ENCODE peak calls at places on chromosomes 3 and 15, in six cellular contexts. Q, Y, G, D, M and F are unnamed samples. For H3K4me1, the result is how much of the 10 kb centered on the place peaks cover.

GRCh38 chr3:144770291-144770690 is 798.7 kb downstream of the DIPK2A start:
- DNase-seq in Q (no peak), Y (no peak), G (no peak), D (no peak), M (no peak), F (no peak)

GRCh38 chr15:58952751-58953150 is 19.3 kb upstream of the SLTM start:
- DNase-seq in Q (no peak), Y (no peak), G (no peak), D (no peak), M (no peak), F (no peak)

GRCh38 chr3:194886836-194887235 is 201.2 kb downstream of the FAM43A start:
- DNase-seq in Q (no peak), Y (no peak), G (no peak), D (no peak), M (no peak), F (no peak)

GRCh38 chr3:42205800-42206514 is 60.0 kb downstream of the CCK start:
- DNase-seq in Q (no peak), Y (no peak), G (no peak), D (no peak), M (peak), F (no peak)

GRCh38 chr3:190385835-190386688 is 1.9 kb upstream of the CLDN16 start:
- DNase-seq in Q (peak), Y (no peak), G (no peak), D (no peak), M (no peak), F (no peak)

GRCh38 chr3:128598884-128599664 is 51.5 kb downstream of the RPN1 start:
- DNase-seq in Q (no peak), Y (no peak), G (no peak), D (no peak), M (no peak), F (no peak)

GRCh38 chr3:178420033-178420432 is 116.2 kb upstream of the KCNMB2 start:
- DNase-seq in Q (no peak), Y (no peak), G (no peak), D (no peak), M (no peak), F (no peak)

GRCh38 chr3:124429129-124429815 is 301.0 kb upstream of the UMPS start:
- DNase-seq in Q (peak), Y (no peak), G (no peak), D (no peak), M (no peak), F (no peak)

GRCh38 chr15:85331666-85332261 is 48.6 kb upstream of the AKAP13 start:
- DNase-seq in Q (no peak), Y (no peak), G (no peak), D (no peak), M (no peak), F (no peak)

GRCh38 chr15:101697488-101697887 is 26.8 kb downstream of the TARS3 start:
- DNase-seq in Q (no peak), Y (no peak), G (no peak), D (no peak), M (no peak), F (no peak)

GRCh38 chr3:181212271-181212670 is 222.7 kb upstream of the DNAJC19 start:
- DNase-seq in Q (no peak), Y (no peak), G (no peak), D (no peak), M (no peak), F (no peak)

GRCh38 chr3:79843180-79843579 is 75.4 kb upstream of the ROBO1 start:
- DNase-seq in Q (no peak), Y (no peak), G (no peak), D (no peak), M (no peak), F (no peak)

GRCh38 chr3:15982667-15983145 is 184.9 kb upstream of the ANKRD28 start:
- DNase-seq in Q (no peak), Y (no peak), G (no peak), D (peak), M (no peak), F (no peak)

GRCh38 chr3:87225659-87226058 is 1.4 kb upstream of the CHMP2B start:
- DNase-seq in Q (no peak), Y (no peak), G (peak), D (no peak), M (peak), F (peak)

GRCh38 chr3:63279000-63279366 is 875 bp downstream of the SYNPR start:
- DNase-seq in Q (no peak), Y (no peak), G (no peak), D (no peak), M (no peak), F (no peak)

GRCh38 chr3:103002447-103002846 is 567.6 kb downstream of the ZPLD1 start:
- DNase-seq in Q (no peak), Y (no peak), G (no peak), D (no peak), M (no peak), F (no peak)

GRCh38 chr3:22859618-22860017 is 343.5 kb upstream of the UBE2E2 start:
- DNase-seq in Q (no peak), Y (no peak), G (no peak), D (no peak), M (no peak), F (no peak)

DNA sequence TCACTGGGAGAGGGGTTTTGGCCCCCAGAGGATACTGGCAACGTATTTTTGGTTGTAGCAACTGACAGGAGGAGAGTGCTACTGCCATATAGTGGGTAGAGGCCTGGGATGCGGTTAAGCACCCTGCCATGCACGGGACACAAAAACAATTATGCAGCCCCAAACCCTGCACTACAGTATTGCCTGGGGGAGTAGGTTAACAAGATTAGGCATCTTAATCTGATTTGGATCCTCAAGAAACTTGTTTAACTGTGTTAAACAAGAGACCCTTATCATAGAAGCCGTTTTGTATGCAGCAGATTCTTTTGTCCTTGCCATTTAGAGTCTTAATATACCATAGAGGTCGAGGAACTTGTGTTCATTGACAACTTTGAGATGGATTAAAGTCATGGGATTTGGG is 3.4 kb downstream of the PHLDB2 start:
- DNase-seq in Q (no peak), Y (no peak), G (no peak), D (no peak), M (no peak), F (no peak)
- H3K4me1 ChIP-seq in Q (half or more), Y (half or more), G (under half), D (under half), M (half or more), F (under half)

DNA sequence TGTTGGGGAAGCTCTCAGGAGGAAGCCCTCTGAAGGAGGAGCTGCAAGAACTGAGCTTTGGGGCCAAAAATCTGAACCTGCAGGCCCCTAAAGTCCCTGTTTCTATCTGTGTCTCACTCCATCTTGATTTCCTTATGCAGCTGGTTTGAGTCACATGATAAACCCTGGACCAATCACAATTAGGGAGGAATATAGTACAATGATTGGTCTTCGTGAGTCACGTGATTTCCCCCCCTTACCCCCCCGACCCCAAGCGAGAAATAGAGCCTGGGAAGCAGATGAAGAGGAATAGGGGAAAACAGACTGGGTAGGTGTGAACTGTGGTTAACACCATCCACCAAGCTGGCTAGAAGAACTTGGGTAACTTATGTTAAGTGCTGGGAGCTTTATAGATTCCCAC is 12.9 kb downstream of the CRABP1 start:
- DNase-seq in Q (peak), Y (no peak), G (no peak), D (no peak), M (no peak), F (no peak)
- H3K4me3 ChIP-seq in Q (no peak), Y (no peak), G (no peak), D (no peak), M (no peak), F (no peak)

GRCh38 chr3:71065764-71066013 is 517.8 kb downstream of the FOXP1 start:
- DNase-seq in Q (no peak), Y (no peak), G (no peak), D (no peak), M (no peak), F (no peak)

GRCh38 chr3:71063768-71064287 is 519.7 kb downstream of the FOXP1 start:
- DNase-seq in Q (no peak), Y (no peak), G (peak), D (no peak), M (no peak), F (peak)

GRCh38 chr3:71064976-71065763 is 518.4 kb downstream of the FOXP1 start:
- DNase-seq in Q (peak), Y (peak), G (peak), D (peak), M (peak), F (peak)

GRCh38 chr3:71062920-71063767 is 520.4 kb downstream of the FOXP1 start:
- DNase-seq in Q (no peak), Y (no peak), G (no peak), D (no peak), M (no peak), F (no peak)

GRCh38 chr3:71064288-71064975 is 519.1 kb downstream of the FOXP1 start:
- DNase-seq in Q (peak), Y (peak), G (peak), D (peak), M (peak), F (no peak)
- TF ChIP-seq POLR2A in Q (no peak), Y (no peak), G (peak), D (no peak), M (no peak), F (no peak)

GRCh38 chr15:70150405-70150747 is 52.7 kb upstream of the TLE3 start:
- DNase-seq in Q (no peak), Y (no peak), G (no peak), D (no peak), M (no peak), F (no peak)

GRCh38 chr15:70146771-70147170 is 49.1 kb upstream of the TLE3 start:
- DNase-seq in Q (no peak), Y (no peak), G (no peak), D (no peak), M (no peak), F (no peak)

GRCh38 chr15:70149667-70150404 is 52.1 kb upstream of the TLE3 start:
- DNase-seq in Q (no peak), Y (no peak), G (no peak), D (no peak), M (no peak), F (no peak)

GRCh38 chr15:70147778-70148177 is 50.1 kb upstream of the TLE3 start:
- DNase-seq in Q (no peak), Y (no peak), G (no peak), D (no peak), M (no peak), F (no peak)

GRCh38 chr15:70147178-70147760 is 49.6 kb upstream of the TLE3 start:
- DNase-seq in Q (no peak), Y (no peak), G (no peak), D (no peak), M (no peak), F (no peak)
- H3K4me1 ChIP-seq in Q (under half), Y (under half), G (under half), D (under half), M (under half), F (under half)

DNA sequence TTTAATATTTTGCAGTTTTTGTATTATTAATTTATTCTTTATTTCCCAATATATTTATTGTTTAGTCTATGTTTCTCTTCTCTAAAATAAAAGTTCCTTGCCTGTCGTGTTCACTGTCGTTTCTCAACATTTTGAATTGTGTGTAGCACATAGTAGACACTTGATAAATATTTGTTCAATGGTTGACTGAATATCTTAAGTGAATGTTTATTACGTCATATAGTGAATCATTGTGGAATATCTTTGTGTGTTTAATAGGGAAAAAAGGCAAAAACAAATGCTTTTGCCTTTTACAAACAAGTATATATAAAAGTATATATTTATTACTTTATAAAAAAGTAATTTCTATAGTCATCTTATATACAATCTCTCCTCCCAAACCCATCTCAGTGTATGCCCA is 572.3 kb downstream of the EPHA3 start:
- DNase-seq in Q (no peak), Y (no peak), G (no peak), D (no peak), M (no peak), F (no peak)
- H3K4me3 ChIP-seq in Q (no peak), Y (no peak), G (no peak), D (no peak), M (no peak), F (no peak)

GRCh38 chr3:49937081-49937480 is 2.9 kb upstream of the RBM6 start:
- DNase-seq in Q (no peak), Y (no peak), G (no peak), D (no peak), M (no peak), F (no peak)

GRCh38 chr3:49940667-49941249 is 808 bp downstream of the RBM6 start:
- DNase-seq in Q (no peak), Y (no peak), G (no peak), D (no peak), M (peak), F (no peak)

GRCh38 chr3:49939858-49940666 is at the start of gene RBM6:
- DNase-seq in Q (peak), Y (peak), G (peak), D (peak), M (peak), F (peak)
- TF ChIP-seq POLR2A in Q (peak), Y (no peak), G (peak), D (peak), M (peak), F (peak)

GRCh38 chr3:184571750-184572377 is 10.3 kb downstream of the EPHB3 start:
- DNase-seq in Q (no peak), Y (no peak), G (no peak), D (no peak), M (no peak), F (no peak)
- H3K4me1 ChIP-seq in Q (under half), Y (half or more), G (under half), D (under half), M (half or more), F (under half)

GRCh38 chr3:127439621-127440020 is 150.9 kb downstream of the TPRA1 start:
- DNase-seq in Q (no peak), Y (no peak), G (no peak), D (no peak), M (peak), F (no peak)
- H3K4me3 ChIP-seq in Q (no peak), Y (no peak), G (no peak), D (no peak), M (no peak), F (no peak)

DNA sequence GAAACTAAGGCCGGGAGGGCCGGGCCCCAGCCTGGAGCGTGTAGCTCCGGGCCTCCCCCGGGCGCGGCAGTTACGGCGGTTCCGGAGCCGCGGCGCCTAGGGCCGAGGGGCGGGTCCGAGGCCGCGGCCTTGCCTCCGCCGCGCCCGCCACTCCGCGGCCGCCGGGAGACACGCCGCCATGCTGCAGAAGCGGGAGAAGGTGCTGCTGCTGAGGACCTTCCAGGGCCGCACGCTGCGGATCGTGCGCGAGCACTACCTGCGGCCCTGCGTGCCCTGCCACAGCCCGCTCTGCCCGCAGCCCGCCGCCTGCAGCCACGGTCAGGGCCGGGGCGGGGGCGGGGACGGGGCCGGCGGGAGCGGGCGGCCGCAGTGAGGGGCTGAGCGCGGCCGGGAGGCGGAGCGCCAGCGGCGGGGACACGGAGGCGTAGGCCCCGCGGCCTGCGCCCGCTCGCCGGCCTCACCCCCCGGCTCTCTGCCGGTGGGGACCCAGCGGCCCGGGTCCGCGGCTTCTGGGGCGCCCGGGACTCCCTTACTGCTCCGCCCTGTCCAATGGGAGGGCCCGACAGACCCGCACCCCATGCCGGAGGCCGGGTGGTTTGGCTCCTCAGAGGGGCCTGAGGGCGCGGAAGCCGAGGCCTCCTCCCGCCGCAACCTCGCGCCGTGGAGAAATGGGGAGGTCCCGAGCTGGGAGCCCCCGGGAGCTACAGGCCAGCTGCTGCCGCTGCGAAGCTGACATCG is at the start of gene DIS3L:
- DNase-seq in Q (peak), Y (peak), G (peak), D (no peak), M (peak), F (peak)
- TF ChIP-seq POLR2A in Q (peak), Y (no peak), G (peak), D (no peak), M (no peak), F (no peak)